ENCODE peak calls at places on chromosomes 7 and 10, in eight cellular contexts. M, D, K, H, I, C, U and J are unnamed samples.

GRCh38 chr7:40760293-40760964 is 625.6 kb downstream of the SUGCT start:
- DNase-seq in M (no peak), H (no peak), U (no peak), C (no peak), K (no peak), I (no peak), D (no peak), J (no peak)

GRCh38 chr10:28806481-28806880 is 129.2 kb downstream of the BAMBI start:
- DNase-seq in I (no peak), C (no peak), M (no peak), U (no peak), D (no peak), K (no peak), H (no peak), J (peak; percentile 36)

GRCh38 chr10:62433181-62433692 is 59.1 kb downstream of the ZNF365 start:
- DNase-seq in C (peak; percentile 97), I (peak; percentile 62), K (peak; percentile 42), U (peak; percentile 90), D (peak; percentile 80), M (peak; percentile 100), H (no peak), J (peak; percentile 98)

GRCh38 chr7:88111136-88111748 is 108.6 kb downstream of the SRI start:
- DNase-seq in K (no peak), D (peak; percentile 53), H (peak; percentile 36), C (peak; percentile 74), I (no peak), U (peak; percentile 57), M (peak; percentile 59), J (peak; percentile 74)

GRCh38 chr10:21628023-21628422 is 94.0 kb downstream of the MLLT10 start:
- DNase-seq in H (no peak), U (no peak), D (no peak), I (no peak), C (no peak), K (no peak), M (no peak), J (no peak)

GRCh38 chr10:101444499-101444898 is 90.5 kb downstream of the BTRC start:
- DNase-seq in K (no peak), U (no peak), D (no peak), C (no peak), M (no peak), H (no peak), I (no peak), J (no peak)

GRCh38 chr10:13309792-13310191 is 9.9 kb upstream of the PHYH start:
- DNase-seq in K (no peak), H (no peak), U (no peak), D (no peak), I (no peak), C (no peak), M (no peak), J (no peak)

GRCh38 chr7:2886900-2887299 is 42.8 kb upstream of the GNA12 start:
- DNase-seq in I (peak; percentile 24), M (peak; percentile 75), U (peak; percentile 64), C (peak; percentile 76), H (peak; percentile 91), K (peak; percentile 38), D (peak; percentile 87), J (peak; percentile 89)

GRCh38 chr7:73707045-73707631 is 12.3 kb downstream of the STX1A start:
- DNase-seq in I (no peak), C (peak; percentile 51), D (peak; percentile 98), U (no peak), M (peak; percentile 89), H (peak; percentile 66), K (peak; percentile 60), J (no peak)

GRCh38 chr7:66687186-66687585 is 53.3 kb upstream of the RABGEF1 start:
- DNase-seq in M (no peak), D (no peak), H (no peak), I (no peak), K (no peak), C (no peak), U (no peak), J (no peak)

GRCh38 chr7:129166745-129167144 is 21.7 kb upstream of the SMO start:
- DNase-seq in M (no peak), H (no peak), I (no peak), D (no peak), U (no peak), C (no peak), K (no peak), J (no peak)

GRCh38 chr7:129170373-129171021 is 17.9 kb upstream of the SMO start:
- DNase-seq in K (no peak), U (no peak), H (no peak), D (no peak), I (no peak), M (no peak), C (no peak), J (no peak)

GRCh38 chr7:129168219-129168991 is 20.0 kb upstream of the SMO start:
- DNase-seq in U (no peak), D (no peak), C (no peak), H (no peak), I (no peak), M (no peak), K (no peak), J (no peak)

GRCh38 chr7:129169705-129170319 is 18.6 kb upstream of the SMO start:
- DNase-seq in K (no peak), M (no peak), D (no peak), H (no peak), C (no peak), U (no peak), I (no peak), J (no peak)

GRCh38 chr7:129169171-129169643 is 19.2 kb upstream of the SMO start:
- DNase-seq in U (no peak), K (no peak), H (no peak), D (no peak), I (peak; percentile 35), M (no peak), C (peak; percentile 22), J (peak; percentile 39)
- H3K4me3 ChIP-seq in U (peak overlapping the region; percentile 29), K (no peak overlapping the region), H (no peak overlapping the region), D (no peak overlapping the region), I (peak overlapping the region; percentile 60), M (no peak overlapping the region), C (peak overlapping the region; percentile 48), J (peak overlapping the region; percentile 49)

DNA sequence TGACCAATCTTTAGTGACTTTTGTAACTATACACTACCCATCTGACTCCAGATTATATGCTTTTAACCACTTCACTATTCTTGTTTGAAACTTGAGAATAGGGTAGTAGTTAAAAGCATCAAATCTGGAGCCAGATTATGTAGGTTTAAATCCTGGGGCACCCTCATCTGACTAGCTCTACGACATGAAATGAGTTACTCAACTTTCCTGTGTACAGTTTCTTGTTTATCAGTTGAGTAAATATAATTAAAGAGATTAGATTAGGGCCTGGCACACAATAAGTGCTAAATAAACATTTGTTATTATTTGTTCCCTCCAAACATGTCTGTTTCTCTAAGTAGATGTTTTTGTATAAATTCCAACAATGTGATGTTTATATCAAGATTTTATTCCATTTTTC is 485.3 kb upstream of the LRRTM3 start:
- DNase-seq in K (no peak), H (no peak), I (no peak), C (no peak), D (no peak), M (no peak), U (no peak), J (no peak)
- TF ChIP-seq CTCF in K (no peak), H (no peak), I (no peak), C (no peak), D (no peak), M (no peak), U (no peak), J (no peak)

GRCh38 chr7:1402791-1403755 is 56.2 kb downstream of the MICALL2 start:
- DNase-seq in K (no peak), C (no peak), D (no peak), I (no peak), M (no peak), H (peak; percentile 35), U (no peak), J (no peak)
- H3K4me3 ChIP-seq in K (no peak overlapping the region), C (no peak overlapping the region), D (no peak overlapping the region), I (no peak overlapping the region), M (no peak overlapping the region), H (no peak overlapping the region), U (no peak overlapping the region), J (no peak overlapping the region)

GRCh38 chr7:124261710-124262109 is 228.8 kb upstream of the TMEM229A start:
- DNase-seq in I (no peak), C (no peak), D (no peak), K (no peak), H (no peak), U (no peak), M (no peak), J (no peak)

GRCh38 chr7:124267154-124267553 is 234.3 kb upstream of the TMEM229A start:
- DNase-seq in K (no peak), D (no peak), U (no peak), M (no peak), I (no peak), C (no peak), H (no peak), J (no peak)

GRCh38 chr7:124257638-124258308 is 224.9 kb upstream of the TMEM229A start:
- DNase-seq in H (no peak), I (no peak), D (no peak), C (no peak), M (no peak), U (no peak), K (no peak), J (no peak)

GRCh38 chr7:124263232-124263827 is 230.5 kb upstream of the TMEM229A start:
- DNase-seq in K (no peak), U (no peak), D (peak; percentile 21), C (peak; percentile 23), M (no peak), H (no peak), I (no peak), J (no peak)
- TF ChIP-seq CTCF in K (no peak), U (no peak), D (no peak), C (no peak), M (no peak), H (no peak), I (no peak), J (no peak)

GRCh38 chr7:138564365-138564764 is 104.3 kb downstream of the TRIM24 start:
- DNase-seq in D (no peak), M (peak; percentile 69), K (peak; percentile 34), I (no peak), C (no peak), H (no peak), U (no peak), J (no peak)
- H3K4me3 ChIP-seq in D (no peak overlapping the region), M (peak overlapping the region; percentile 30), K (no peak overlapping the region), I (no peak overlapping the region), C (no peak overlapping the region), H (peak overlapping the region; percentile 10), U (no peak overlapping the region), J (no peak overlapping the region)

GRCh38 chr7:23863209-23863798 is 153.3 kb downstream of the STK31 start:
- DNase-seq in H (peak; percentile 53), C (peak; percentile 41), D (peak; percentile 55), I (no peak), U (peak; percentile 31), M (peak; percentile 63), K (no peak), J (peak; percentile 71)
- TF ChIP-seq CTCF in H (peak; percentile 96), C (peak; percentile 68), D (peak; percentile 78), I (no peak), U (peak; percentile 82), M (peak; percentile 80), K (peak; percentile 13), J (peak; percentile 78)